ENCODE peak calls at places on chromosomes 7 and 10, in six cellular contexts. Q, O, U, S, E and I are unnamed samples.
A peak's percentile ranks its signal among the peaks of the same experiment; 100 is the strongest.

GRCh38 chr7:377069-378040 is 87.4 kb downstream of the FOXL3 start:
- DNase-seq in Q (no peak), O (no peak), U (peak; percentile 71), S (no peak), E (no peak), I (no peak)

GRCh38 chr7:1694981-1695511 is 25.0 kb downstream of the ELFN1 start:
- DNase-seq in Q (no peak), O (no peak), U (peak; percentile 49), S (no peak), E (no peak), I (no peak)

GRCh38 chr7:130524628-130525027 is 32.7 kb downstream of the MEST start:
- DNase-seq in Q (no peak), O (no peak), U (no peak), S (no peak), E (no peak), I (no peak)

GRCh38 chr7:28408105-28408973 is 4.0 kb upstream of the CREB5 start:
- DNase-seq in Q (no peak), O (no peak), U (peak; percentile 90), S (peak; percentile 69), E (no peak), I (no peak)

GRCh38 chr10:75643405-75643804 is 212.0 kb downstream of the LRMDA start:
- DNase-seq in Q (no peak), O (no peak), U (no peak), S (no peak), E (no peak), I (no peak)

GRCh38 chr7:18231854-18232253 is 204.2 kb upstream of the PRPS1L1 start:
- DNase-seq in Q (no peak), O (no peak), U (no peak), S (no peak), E (no peak), I (no peak)

GRCh38 chr10:5971315-5971832 is 6.0 kb downstream of the IL15RA start:
- DNase-seq in Q (no peak), O (peak; percentile 15), U (peak; percentile 66), S (no peak), E (no peak), I (no peak)

GRCh38 chr7:150631866-150632864 is at the start of gene GIMAP6:
- DNase-seq in Q (no peak), O (peak; percentile 57), U (no peak), S (no peak), E (no peak), I (peak; percentile 34)

GRCh38 chr7:106871793-106872571 is 6.9 kb downstream of the PIK3CG start:
- DNase-seq in Q (no peak), O (no peak), U (no peak), S (no peak), E (no peak), I (no peak)

GRCh38 chr7:110590415-110590814 is 500.5 kb upstream of the LRRN3 start:
- DNase-seq in Q (no peak), O (peak; percentile 22), U (no peak), S (no peak), E (no peak), I (no peak)

GRCh38 chr10:79310911-79311573 is 36.2 kb upstream of the PPIF start:
- DNase-seq in Q (no peak), O (no peak), U (no peak), S (peak; percentile 86), E (no peak), I (no peak)

GRCh38 chr10:118907051-118907450 is 122.5 kb upstream of the NANOS1 start:
- DNase-seq in Q (no peak), O (no peak), U (no peak), S (no peak), E (no peak), I (no peak)

GRCh38 chr10:50972591-50972990 is 87.2 kb upstream of the A1CF start:
- DNase-seq in Q (no peak), O (no peak), U (no peak), S (peak; percentile 79), E (no peak), I (no peak)

GRCh38 chr7:132063800-132064199 is 507.4 kb upstream of the PODXL start:
- DNase-seq in Q (no peak), O (no peak), U (no peak), S (no peak), E (no peak), I (no peak)

GRCh38 chr7:82163586-82163985 is 280.0 kb downstream of the CACNA2D1 start:
- DNase-seq in Q (no peak), O (no peak), U (no peak), S (no peak), E (no peak), I (no peak)

GRCh38 chr7:80450621-80451308 is 61.1 kb downstream of the GNAT3 start:
- DNase-seq in Q (no peak), O (no peak), U (no peak), S (no peak), E (no peak), I (no peak)

GRCh38 chr7:32905175-32905662 is 13.7 kb upstream of the KBTBD2 start:
- DNase-seq in Q (no peak), O (peak; percentile 92), U (no peak), S (peak; percentile 90), E (peak; percentile 66), I (peak; percentile 88)